ENCODE peak calls at places on chromosomes 3 and 15, in seven cellular contexts. Y, Z, B, M, C, X and P are unnamed samples.

GRCh38 chr15:90191795-90192494 is 9.2 kb upstream of the SEMA4B start:
- DNase-seq in Z (peak; percentile 93), Y (peak; percentile 16), C (no peak), B (no peak), M (peak; percentile 54), X (peak; percentile 59), P (no peak)

GRCh38 chr15:101203029-101203428 is 48.8 kb downstream of the CHSY1 start:
- DNase-seq in M (no peak), C (no peak), Y (no peak), Z (no peak), X (no peak), B (no peak), P (no peak)

GRCh38 chr3:49659756-49660155 is 14.4 kb upstream of the APEH start:
- DNase-seq in Z (no peak), B (no peak), Y (no peak), X (no peak), M (no peak), C (no peak), P (no peak)

GRCh38 chr3:140420621-140421357 is 257.1 kb upstream of the TRIM42 start:
- DNase-seq in X (no peak), M (peak; percentile 44), Z (no peak), Y (no peak), C (no peak), B (no peak), P (no peak)

GRCh38 chr3:165128544-165128943 is 50.2 kb upstream of the SI start:
- DNase-seq in X (no peak), Y (no peak), Z (no peak), C (no peak), M (no peak), B (no peak), P (no peak)

GRCh38 chr15:89441295-89441762 is 55.1 kb downstream of the RHCG start:
- DNase-seq in M (no peak), B (no peak), Y (no peak), C (no peak), Z (peak; percentile 55), X (no peak), P (no peak)

GRCh38 chr15:78149805-78150751 is 916 bp downstream of the IDH3A start:
- DNase-seq in X (no peak), M (peak; percentile 21), C (peak; percentile 66), B (no peak), Z (no peak), Y (no peak), P (no peak)

GRCh38 chr3:151960956-151961580 is 87.6 kb downstream of the SUCNR1 start:
- DNase-seq in B (no peak), Z (no peak), C (no peak), Y (no peak), M (peak; percentile 13), X (no peak), P (no peak)

GRCh38 chr15:68609618-68610017 is 30.8 kb downstream of the CORO2B start:
- DNase-seq in Z (no peak), M (no peak), X (no peak), C (no peak), B (peak; percentile 94), Y (no peak), P (no peak)

DNA sequence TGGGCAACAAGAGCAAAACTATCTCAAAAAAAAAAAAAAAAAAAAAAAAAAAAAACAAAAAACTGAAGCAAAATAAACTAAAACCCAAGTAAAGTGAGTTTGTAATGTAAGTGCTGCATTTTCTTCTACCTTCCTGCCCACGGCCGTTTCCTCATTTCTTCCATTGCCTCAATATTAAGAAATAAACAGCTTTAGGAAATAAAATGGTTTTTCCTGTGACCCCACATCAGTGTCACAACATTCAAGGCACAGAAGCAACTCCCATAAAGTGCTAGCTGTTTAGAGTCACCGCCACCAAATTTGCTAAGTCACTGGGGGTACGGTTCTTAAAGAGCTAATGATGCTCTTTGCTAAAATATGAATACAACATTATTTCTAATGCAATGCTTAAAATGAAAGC is 3.3 kb downstream of the PKM start:
- DNase-seq in X (no peak), B (no peak), M (no peak), Z (no peak), Y (no peak), C (no peak), P (no peak)
- H3K4me3 ChIP-seq in X (no peak overlapping the region), B (peak overlapping the region; percentile 98), M (peak overlapping the region; percentile 93), Z (no peak overlapping the region), Y (peak overlapping the region; percentile 94), C (peak overlapping the region; percentile 98), P (peak overlapping the region; percentile 84)

DNA sequence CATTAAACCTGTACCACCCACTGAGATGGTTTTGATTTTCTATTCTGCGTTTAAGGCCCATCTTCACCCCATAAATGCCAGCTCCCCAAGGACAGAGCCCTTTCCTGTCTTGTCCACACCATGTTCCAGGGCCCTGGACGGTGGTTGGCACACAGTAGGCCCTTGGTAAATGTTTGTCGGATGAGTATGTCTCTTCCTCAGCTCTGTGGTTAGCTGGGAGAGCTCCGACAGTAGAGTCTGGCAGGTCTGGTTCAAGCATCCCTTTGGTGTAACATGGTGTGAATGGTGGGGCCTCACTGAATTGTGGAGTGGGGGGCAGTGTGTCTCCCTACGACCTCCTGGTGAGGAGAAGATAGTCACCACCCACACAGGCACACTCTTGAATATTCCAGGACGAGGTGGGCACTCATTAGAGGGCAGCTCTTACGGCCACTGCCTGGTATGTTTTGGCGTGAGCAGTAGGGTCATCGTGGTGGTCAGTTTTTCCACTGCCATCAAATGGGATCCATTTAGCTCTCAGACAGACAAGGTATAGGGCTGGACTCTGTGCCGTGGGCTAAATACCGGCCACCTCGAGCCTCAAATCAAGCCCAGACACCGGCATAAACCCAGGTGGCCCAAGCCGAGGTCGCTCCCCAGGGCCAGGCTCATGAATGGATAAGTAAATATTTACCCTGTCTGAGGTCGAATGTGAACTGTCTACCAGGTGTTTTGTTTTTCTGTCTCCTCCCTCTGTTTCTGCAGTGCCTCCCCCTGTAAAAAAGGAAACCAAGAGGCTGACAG is 61.3 kb downstream of the SMAD3 start:
- DNase-seq in Y (no peak), X (no peak), C (no peak), M (no peak), Z (peak; percentile 58), B (no peak), P (no peak)
- H3K4me3 ChIP-seq in Y (peak overlapping the region; percentile 44), X (no peak overlapping the region), C (no peak overlapping the region), M (no peak overlapping the region), Z (no peak overlapping the region), B (no peak overlapping the region), P (peak overlapping the region; percentile 34)

GRCh38 chr3:56915969-56916586 is 114.3 kb upstream of the ARHGEF3 start:
- DNase-seq in X (no peak), Z (peak; percentile 37), C (no peak), Y (no peak), M (no peak), B (no peak), P (no peak)
- H3K4me3 ChIP-seq in X (no peak overlapping the region), Z (no peak overlapping the region), C (no peak overlapping the region), Y (no peak overlapping the region), M (no peak overlapping the region), B (peak overlapping the region; percentile 23), P (no peak overlapping the region)

DNA sequence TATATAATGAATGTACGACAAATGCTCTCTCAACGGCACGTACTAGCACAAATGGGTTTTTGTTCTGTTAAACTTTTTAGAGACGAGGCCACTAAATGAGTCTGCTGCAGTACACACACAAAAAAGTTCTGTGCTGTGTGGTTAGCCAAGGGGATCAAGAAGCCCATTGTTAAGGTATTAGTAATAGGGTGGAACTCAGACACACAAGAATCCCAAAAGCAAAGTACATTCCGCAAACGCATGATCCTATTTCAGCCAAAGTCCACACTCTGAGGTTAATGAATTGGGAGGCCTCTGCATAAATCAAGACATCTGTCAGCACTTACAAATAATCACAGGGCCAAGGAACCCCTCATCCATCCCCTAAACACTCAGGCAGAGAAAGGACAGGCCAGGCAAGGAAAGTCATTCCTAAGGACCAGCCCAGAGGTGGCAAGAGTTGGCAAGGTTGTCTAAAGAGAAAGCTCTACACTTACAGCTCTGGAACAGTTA is 12.1 kb downstream of the OSBPL10 start:
- DNase-seq in M (peak; percentile 94), C (peak; percentile 96), Y (peak; percentile 86), X (no peak), Z (no peak), B (no peak), P (peak; percentile 59)
- H3K4me3 ChIP-seq in M (no peak overlapping the region), C (no peak overlapping the region), Y (peak overlapping the region; percentile 34), X (no peak overlapping the region), Z (no peak overlapping the region), B (no peak overlapping the region), P (peak overlapping the region; percentile 27)